ENCODE peak calls at places on chromosomes 3 and 15, in nine cellular contexts. One of them, this sample, is unnamed.

GRCh38 chr3:194081826-194082225 is 54.1 kb upstream of the HES1 start:
- DNase-seq in AG09309: no peak
- DNase-seq in foreskin fibroblast: no peak
- DNase-seq in BJ: no peak
- DNase-seq in CD8-positive, alpha-beta T cell: no peak
- DNase-seq in mesenteric fat pad: no peak
- DNase-seq in stimulated activated CD8-positive, alpha-beta memory T cell treated with anti-CD3 and anti-CD28 coated beads, Interleukin-15, amount 100 ng/mL, for 24 hours: no peak
- DNase-seq in CD8-positive, alpha-beta memory T cell: no peak
- DNase-seq in pons: no peak
- DNase-seq in this sample: no peak

GRCh38 chr3:62493116-62493801 is 119.9 kb upstream of the FEZF2 start:
- DNase-seq in BJ: no peak
- DNase-seq in foreskin fibroblast: peak
- DNase-seq in CD8-positive, alpha-beta T cell: no peak
- DNase-seq in mesenteric fat pad: no peak
- DNase-seq in AG09309: no peak
- DNase-seq in stimulated activated CD8-positive, alpha-beta memory T cell treated with anti-CD3 and anti-CD28 coated beads, Interleukin-15, amount 100 ng/mL, for 24 hours: no peak
- DNase-seq in pons: no peak
- DNase-seq in CD8-positive, alpha-beta memory T cell: no peak
- DNase-seq in this sample: no peak

GRCh38 chr3:101642441-101642840 is 34.5 kb downstream of the ZBTB11 start:
- DNase-seq in foreskin fibroblast: no peak
- DNase-seq in stimulated activated CD8-positive, alpha-beta memory T cell treated with anti-CD3 and anti-CD28 coated beads, Interleukin-15, amount 100 ng/mL, for 24 hours: no peak
- DNase-seq in BJ: no peak
- DNase-seq in pons: no peak
- DNase-seq in CD8-positive, alpha-beta T cell: no peak
- DNase-seq in AG09309: no peak
- DNase-seq in mesenteric fat pad: no peak
- DNase-seq in CD8-positive, alpha-beta memory T cell: no peak
- DNase-seq in this sample: no peak

GRCh38 chr3:56023546-56023945 is 444.7 kb downstream of the ERC2 start:
- DNase-seq in AG09309: no peak
- DNase-seq in BJ: no peak
- DNase-seq in stimulated activated CD8-positive, alpha-beta memory T cell treated with anti-CD3 and anti-CD28 coated beads, Interleukin-15, amount 100 ng/mL, for 24 hours: no peak
- DNase-seq in CD8-positive, alpha-beta memory T cell: no peak
- DNase-seq in pons: no peak
- DNase-seq in mesenteric fat pad: no peak
- DNase-seq in foreskin fibroblast: no peak
- DNase-seq in CD8-positive, alpha-beta T cell: no peak
- DNase-seq in this sample: no peak

GRCh38 chr3:4670352-4670751 is 177.2 kb downstream of the ITPR1 start:
- DNase-seq in BJ: no peak
- DNase-seq in CD8-positive, alpha-beta memory T cell: no peak
- DNase-seq in mesenteric fat pad: no peak
- DNase-seq in AG09309: no peak
- DNase-seq in pons: no peak
- DNase-seq in foreskin fibroblast: peak
- DNase-seq in CD8-positive, alpha-beta T cell: no peak
- DNase-seq in stimulated activated CD8-positive, alpha-beta memory T cell treated with anti-CD3 and anti-CD28 coated beads, Interleukin-15, amount 100 ng/mL, for 24 hours: no peak
- DNase-seq in this sample: no peak

GRCh38 chr15:33200444-33200843 is 5.9 kb upstream of the FMN1 start:
- DNase-seq in stimulated activated CD8-positive, alpha-beta memory T cell treated with anti-CD3 and anti-CD28 coated beads, Interleukin-15, amount 100 ng/mL, for 24 hours: no peak
- DNase-seq in CD8-positive, alpha-beta T cell: no peak
- DNase-seq in AG09309: no peak
- DNase-seq in pons: no peak
- DNase-seq in CD8-positive, alpha-beta memory T cell: no peak
- DNase-seq in BJ: no peak
- DNase-seq in foreskin fibroblast: no peak
- DNase-seq in mesenteric fat pad: no peak
- DNase-seq in this sample: no peak

GRCh38 chr3:66038726-66039589 is at the start of gene MAGI1:
- DNase-seq in AG09309: peak
- DNase-seq in mesenteric fat pad: peak
- DNase-seq in BJ: peak
- DNase-seq in stimulated activated CD8-positive, alpha-beta memory T cell treated with anti-CD3 and anti-CD28 coated beads, Interleukin-15, amount 100 ng/mL, for 24 hours: no peak
- DNase-seq in foreskin fibroblast: peak
- DNase-seq in pons: peak
- DNase-seq in CD8-positive, alpha-beta T cell: no peak
- DNase-seq in CD8-positive, alpha-beta memory T cell: no peak
- DNase-seq in this sample: no peak

GRCh38 chr15:45157056-45157455 is 27.3 kb downstream of the DUOX1 start:
- DNase-seq in pons: no peak
- DNase-seq in AG09309: peak
- DNase-seq in stimulated activated CD8-positive, alpha-beta memory T cell treated with anti-CD3 and anti-CD28 coated beads, Interleukin-15, amount 100 ng/mL, for 24 hours: no peak
- DNase-seq in mesenteric fat pad: no peak
- DNase-seq in CD8-positive, alpha-beta T cell: no peak
- DNase-seq in BJ: peak
- DNase-seq in foreskin fibroblast: peak
- DNase-seq in CD8-positive, alpha-beta memory T cell: no peak
- DNase-seq in this sample: no peak

GRCh38 chr15:36831125-36831914 is 251.9 kb downstream of the CDIN1 start:
- DNase-seq in stimulated activated CD8-positive, alpha-beta memory T cell treated with anti-CD3 and anti-CD28 coated beads, Interleukin-15, amount 100 ng/mL, for 24 hours: no peak
- DNase-seq in CD8-positive, alpha-beta memory T cell: no peak
- DNase-seq in CD8-positive, alpha-beta T cell: no peak
- DNase-seq in BJ: peak
- DNase-seq in pons: no peak
- DNase-seq in AG09309: peak
- DNase-seq in foreskin fibroblast: peak
- DNase-seq in mesenteric fat pad: no peak
- DNase-seq in this sample: no peak

GRCh38 chr3:186529204-186529999 is 14.8 kb downstream of the CRYGS start:
- DNase-seq in CD8-positive, alpha-beta memory T cell: no peak
- DNase-seq in CD8-positive, alpha-beta T cell: no peak
- DNase-seq in stimulated activated CD8-positive, alpha-beta memory T cell treated with anti-CD3 and anti-CD28 coated beads, Interleukin-15, amount 100 ng/mL, for 24 hours: no peak
- DNase-seq in pons: no peak
- DNase-seq in foreskin fibroblast: no peak
- DNase-seq in mesenteric fat pad: no peak
- DNase-seq in AG09309: no peak
- DNase-seq in BJ: no peak
- DNase-seq in this sample: no peak

GRCh38 chr3:71305246-71306206 is 278.0 kb downstream of the FOXP1 start:
- DNase-seq in CD8-positive, alpha-beta T cell: peak
- DNase-seq in mesenteric fat pad: no peak
- DNase-seq in stimulated activated CD8-positive, alpha-beta memory T cell treated with anti-CD3 and anti-CD28 coated beads, Interleukin-15, amount 100 ng/mL, for 24 hours: no peak
- DNase-seq in foreskin fibroblast: no peak
- DNase-seq in pons: peak
- DNase-seq in BJ: no peak
- DNase-seq in AG09309: no peak
- DNase-seq in CD8-positive, alpha-beta memory T cell: no peak
- DNase-seq in this sample: no peak

GRCh38 chr3:40317061-40317676 is 7.7 kb downstream of the EIF1B start:
- DNase-seq in mesenteric fat pad: no peak
- DNase-seq in AG09309: no peak
- DNase-seq in BJ: no peak
- DNase-seq in CD8-positive, alpha-beta memory T cell: peak
- DNase-seq in CD8-positive, alpha-beta T cell: peak
- DNase-seq in pons: peak
- DNase-seq in foreskin fibroblast: peak
- DNase-seq in stimulated activated CD8-positive, alpha-beta memory T cell treated with anti-CD3 and anti-CD28 coated beads, Interleukin-15, amount 100 ng/mL, for 24 hours: no peak
- DNase-seq in this sample: peak

GRCh38 chr3:56962200-56962599 is 98.3 kb upstream of the SPATA12 start:
- DNase-seq in mesenteric fat pad: no peak
- DNase-seq in foreskin fibroblast: no peak
- DNase-seq in pons: peak
- DNase-seq in BJ: no peak
- DNase-seq in CD8-positive, alpha-beta T cell: no peak
- DNase-seq in CD8-positive, alpha-beta memory T cell: no peak
- DNase-seq in AG09309: no peak
- DNase-seq in stimulated activated CD8-positive, alpha-beta memory T cell treated with anti-CD3 and anti-CD28 coated beads, Interleukin-15, amount 100 ng/mL, for 24 hours: no peak
- DNase-seq in this sample: no peak

GRCh38 chr3:174162550-174162949 is 696.6 kb upstream of the NAALADL2 start:
- DNase-seq in stimulated activated CD8-positive, alpha-beta memory T cell treated with anti-CD3 and anti-CD28 coated beads, Interleukin-15, amount 100 ng/mL, for 24 hours: no peak
- DNase-seq in CD8-positive, alpha-beta T cell: no peak
- DNase-seq in pons: no peak
- DNase-seq in AG09309: peak
- DNase-seq in BJ: no peak
- DNase-seq in mesenteric fat pad: no peak
- DNase-seq in foreskin fibroblast: peak
- DNase-seq in CD8-positive, alpha-beta memory T cell: no peak
- DNase-seq in this sample: no peak

GRCh38 chr3:30294241-30294667 is 312.1 kb upstream of the TGFBR2 start:
- DNase-seq in CD8-positive, alpha-beta memory T cell: no peak
- DNase-seq in stimulated activated CD8-positive, alpha-beta memory T cell treated with anti-CD3 and anti-CD28 coated beads, Interleukin-15, amount 100 ng/mL, for 24 hours: no peak
- DNase-seq in CD8-positive, alpha-beta T cell: no peak
- DNase-seq in pons: no peak
- DNase-seq in mesenteric fat pad: no peak
- DNase-seq in AG09309: no peak
- DNase-seq in BJ: no peak
- DNase-seq in foreskin fibroblast: peak
- DNase-seq in this sample: no peak

GRCh38 chr15:53196235-53196634 is 406.1 kb upstream of the ONECUT1 start:
- DNase-seq in pons: no peak
- DNase-seq in AG09309: no peak
- DNase-seq in mesenteric fat pad: no peak
- DNase-seq in BJ: no peak
- DNase-seq in CD8-positive, alpha-beta memory T cell: no peak
- DNase-seq in stimulated activated CD8-positive, alpha-beta memory T cell treated with anti-CD3 and anti-CD28 coated beads, Interleukin-15, amount 100 ng/mL, for 24 hours: no peak
- DNase-seq in CD8-positive, alpha-beta T cell: no peak
- DNase-seq in foreskin fibroblast: no peak
- DNase-seq in this sample: no peak

GRCh38 chr3:71784914-71785593 is at the start of gene PROK2:
- DNase-seq in stimulated activated CD8-positive, alpha-beta memory T cell treated with anti-CD3 and anti-CD28 coated beads, Interleukin-15, amount 100 ng/mL, for 24 hours: no peak
- DNase-seq in AG09309: no peak
- DNase-seq in foreskin fibroblast: peak
- DNase-seq in CD8-positive, alpha-beta memory T cell: peak
- DNase-seq in pons: no peak
- DNase-seq in CD8-positive, alpha-beta T cell: peak
- DNase-seq in BJ: no peak
- DNase-seq in mesenteric fat pad: no peak
- DNase-seq in this sample: no peak

GRCh38 chr3:12891985-12892839 is 50.8 kb upstream of the RPL32 start:
- DNase-seq in AG09309: peak
- DNase-seq in mesenteric fat pad: no peak
- DNase-seq in BJ: no peak
- DNase-seq in pons: peak
- DNase-seq in CD8-positive, alpha-beta memory T cell: no peak
- DNase-seq in CD8-positive, alpha-beta T cell: peak
- DNase-seq in foreskin fibroblast: peak
- DNase-seq in stimulated activated CD8-positive, alpha-beta memory T cell treated with anti-CD3 and anti-CD28 coated beads, Interleukin-15, amount 100 ng/mL, for 24 hours: no peak
- DNase-seq in this sample: no peak

GRCh38 chr3:53495518-53496501 is 1.4 kb downstream of the CACNA1D start:
- DNase-seq in pons: no peak
- DNase-seq in CD8-positive, alpha-beta memory T cell: no peak
- DNase-seq in CD8-positive, alpha-beta T cell: no peak
- DNase-seq in AG09309: no peak
- DNase-seq in stimulated activated CD8-positive, alpha-beta memory T cell treated with anti-CD3 and anti-CD28 coated beads, Interleukin-15, amount 100 ng/mL, for 24 hours: no peak
- DNase-seq in mesenteric fat pad: no peak
- DNase-seq in foreskin fibroblast: peak
- DNase-seq in BJ: no peak
- DNase-seq in this sample: no peak

GRCh38 chr15:94075349-94075748 is 156.0 kb upstream of the MCTP2 start:
- DNase-seq in AG09309: no peak
- DNase-seq in BJ: no peak
- DNase-seq in stimulated activated CD8-positive, alpha-beta memory T cell treated with anti-CD3 and anti-CD28 coated beads, Interleukin-15, amount 100 ng/mL, for 24 hours: no peak
- DNase-seq in CD8-positive, alpha-beta memory T cell: no peak
- DNase-seq in pons: no peak
- DNase-seq in mesenteric fat pad: no peak
- DNase-seq in foreskin fibroblast: no peak
- DNase-seq in CD8-positive, alpha-beta T cell: no peak
- DNase-seq in this sample: no peak

GRCh38 chr15:48170981-48171380 is 7.1 kb downstream of the MYEF2 start:
- DNase-seq in mesenteric fat pad: no peak
- DNase-seq in stimulated activated CD8-positive, alpha-beta memory T cell treated with anti-CD3 and anti-CD28 coated beads, Interleukin-15, amount 100 ng/mL, for 24 hours: no peak
- DNase-seq in foreskin fibroblast: no peak
- DNase-seq in AG09309: no peak
- DNase-seq in CD8-positive, alpha-beta T cell: no peak
- DNase-seq in CD8-positive, alpha-beta memory T cell: no peak
- DNase-seq in pons: peak
- DNase-seq in BJ: no peak
- DNase-seq in this sample: no peak

GRCh38 chr3:8386221-8386620 is 115.4 kb upstream of the LMCD1 start:
- DNase-seq in stimulated activated CD8-positive, alpha-beta memory T cell treated with anti-CD3 and anti-CD28 coated beads, Interleukin-15, amount 100 ng/mL, for 24 hours: no peak
- DNase-seq in CD8-positive, alpha-beta memory T cell: no peak
- DNase-seq in AG09309: no peak
- DNase-seq in mesenteric fat pad: no peak
- DNase-seq in foreskin fibroblast: peak
- DNase-seq in pons: no peak
- DNase-seq in BJ: no peak
- DNase-seq in CD8-positive, alpha-beta T cell: no peak
- DNase-seq in this sample: no peak

GRCh38 chr15:53759333-53759975 is at the start of gene WDR72:
- DNase-seq in CD8-positive, alpha-beta memory T cell: no peak
- DNase-seq in BJ: no peak
- DNase-seq in AG09309: no peak
- DNase-seq in stimulated activated CD8-positive, alpha-beta memory T cell treated with anti-CD3 and anti-CD28 coated beads, Interleukin-15, amount 100 ng/mL, for 24 hours: no peak
- DNase-seq in pons: no peak
- DNase-seq in foreskin fibroblast: no peak
- DNase-seq in CD8-positive, alpha-beta T cell: no peak
- DNase-seq in mesenteric fat pad: no peak
- DNase-seq in this sample: no peak

GRCh38 chr3:190053919-190054672 is 66.6 kb downstream of the P3H2 start:
- DNase-seq in CD8-positive, alpha-beta T cell: no peak
- DNase-seq in foreskin fibroblast: peak
- DNase-seq in pons: no peak
- DNase-seq in BJ: no peak
- DNase-seq in CD8-positive, alpha-beta memory T cell: no peak
- DNase-seq in mesenteric fat pad: no peak
- DNase-seq in stimulated activated CD8-positive, alpha-beta memory T cell treated with anti-CD3 and anti-CD28 coated beads, Interleukin-15, amount 100 ng/mL, for 24 hours: no peak
- DNase-seq in AG09309: no peak
- DNase-seq in this sample: no peak

GRCh38 chr3:104604326-104605010 is 762.2 kb upstream of the ALCAM start:
- DNase-seq in foreskin fibroblast: peak
- DNase-seq in CD8-positive, alpha-beta memory T cell: no peak
- DNase-seq in pons: peak
- DNase-seq in mesenteric fat pad: no peak
- DNase-seq in stimulated activated CD8-positive, alpha-beta memory T cell treated with anti-CD3 and anti-CD28 coated beads, Interleukin-15, amount 100 ng/mL, for 24 hours: no peak
- DNase-seq in CD8-positive, alpha-beta T cell: no peak
- DNase-seq in BJ: no peak
- DNase-seq in AG09309: peak
- DNase-seq in this sample: no peak

GRCh38 chr15:68921926-68922325 is 8.4 kb upstream of the SPESP1 start:
- DNase-seq in CD8-positive, alpha-beta memory T cell: no peak
- DNase-seq in pons: no peak
- DNase-seq in stimulated activated CD8-positive, alpha-beta memory T cell treated with anti-CD3 and anti-CD28 coated beads, Interleukin-15, amount 100 ng/mL, for 24 hours: no peak
- DNase-seq in mesenteric fat pad: no peak
- DNase-seq in BJ: no peak
- DNase-seq in AG09309: no peak
- DNase-seq in foreskin fibroblast: no peak
- DNase-seq in CD8-positive, alpha-beta T cell: no peak
- DNase-seq in this sample: no peak

GRCh38 chr3:103629391-103629790 is 1194.6 kb downstream of the ZPLD1 start:
- DNase-seq in AG09309: no peak
- DNase-seq in foreskin fibroblast: no peak
- DNase-seq in CD8-positive, alpha-beta T cell: no peak
- DNase-seq in stimulated activated CD8-positive, alpha-beta memory T cell treated with anti-CD3 and anti-CD28 coated beads, Interleukin-15, amount 100 ng/mL, for 24 hours: no peak
- DNase-seq in mesenteric fat pad: no peak
- DNase-seq in BJ: no peak
- DNase-seq in CD8-positive, alpha-beta memory T cell: no peak
- DNase-seq in pons: no peak
- DNase-seq in this sample: no peak

GRCh38 chr3:32456429-32457130 is 46.1 kb downstream of the CMTM6 start:
- DNase-seq in CD8-positive, alpha-beta T cell: no peak
- DNase-seq in pons: no peak
- DNase-seq in stimulated activated CD8-positive, alpha-beta memory T cell treated with anti-CD3 and anti-CD28 coated beads, Interleukin-15, amount 100 ng/mL, for 24 hours: no peak
- DNase-seq in AG09309: no peak
- DNase-seq in BJ: no peak
- DNase-seq in CD8-positive, alpha-beta memory T cell: no peak
- DNase-seq in foreskin fibroblast: no peak
- DNase-seq in mesenteric fat pad: peak
- DNase-seq in this sample: no peak

GRCh38 chr15:81268881-81269601 is 54.9 kb downstream of the STARD5 start:
- DNase-seq in foreskin fibroblast: no peak
- DNase-seq in mesenteric fat pad: no peak
- DNase-seq in pons: no peak
- DNase-seq in AG09309: no peak
- DNase-seq in CD8-positive, alpha-beta memory T cell: no peak
- DNase-seq in CD8-positive, alpha-beta T cell: peak
- DNase-seq in BJ: no peak
- DNase-seq in stimulated activated CD8-positive, alpha-beta memory T cell treated with anti-CD3 and anti-CD28 coated beads, Interleukin-15, amount 100 ng/mL, for 24 hours: no peak
- DNase-seq in this sample: no peak

GRCh38 chr3:29775352-29775751 is 494.5 kb downstream of the RBMS3 start:
- DNase-seq in foreskin fibroblast: no peak
- DNase-seq in CD8-positive, alpha-beta memory T cell: no peak
- DNase-seq in mesenteric fat pad: no peak
- DNase-seq in stimulated activated CD8-positive, alpha-beta memory T cell treated with anti-CD3 and anti-CD28 coated beads, Interleukin-15, amount 100 ng/mL, for 24 hours: no peak
- DNase-seq in pons: no peak
- DNase-seq in AG09309: peak
- DNase-seq in BJ: no peak
- DNase-seq in CD8-positive, alpha-beta T cell: no peak
- DNase-seq in this sample: no peak

GRCh38 chr3:139423232-139423631 is 33.8 kb upstream of the COPB2 start:
- DNase-seq in stimulated activated CD8-positive, alpha-beta memory T cell treated with anti-CD3 and anti-CD28 coated beads, Interleukin-15, amount 100 ng/mL, for 24 hours: no peak
- DNase-seq in CD8-positive, alpha-beta T cell: no peak
- DNase-seq in mesenteric fat pad: no peak
- DNase-seq in AG09309: no peak
- DNase-seq in BJ: no peak
- DNase-seq in foreskin fibroblast: no peak
- DNase-seq in pons: no peak
- DNase-seq in CD8-positive, alpha-beta memory T cell: no peak
- DNase-seq in this sample: no peak

This sample was measured in CD4-positive, alpha-beta T cell.